ENCODE peak calls at places on chromosome 3, in five cellular contexts. Y, B, F, D and C are unnamed samples.

GRCh38 chr3:126544596-126545281 is 14.0 kb downstream of the C3orf22 start:
- DNase-seq in Y (no peak), B (no peak), F (no peak), D (no peak), C (no peak)

GRCh38 chr3:23480324-23480704 is 277.2 kb downstream of the UBE2E2 start:
- DNase-seq in Y (no peak), B (no peak), F (no peak), D (no peak), C (no peak)

GRCh38 chr3:150697646-150698045 is 6.1 kb downstream of the ERICH6 start:
- DNase-seq in Y (peak; percentile 44), B (peak; percentile 32), F (no peak), D (no peak), C (no peak)

GRCh38 chr3:126126811-126127431 is 43.0 kb upstream of the SLC41A3 start:
- DNase-seq in Y (no peak), B (no peak), F (no peak), D (no peak), C (no peak)

GRCh38 chr3:260911-261310 is 64.3 kb downstream of the CHL1 start:
- DNase-seq in Y (no peak), B (no peak), F (no peak), D (no peak), C (no peak)

GRCh38 chr3:49411968-49412631 is at the start of the genes RHOA and TCTA:
- DNase-seq in Y (peak; percentile 100), B (peak; percentile 100), F (peak; percentile 93), D (peak; percentile 98), C (peak; percentile 100)

GRCh38 chr3:119194237-119195150 is 21.1 kb downstream of the UPK1B start:
- DNase-seq in Y (peak; percentile 67), B (no peak), F (no peak), D (no peak), C (no peak)

GRCh38 chr3:50486219-50486888 is 17.1 kb downstream of the CACNA2D2 start:
- DNase-seq in Y (peak; percentile 17), B (no peak), F (no peak), D (no peak), C (no peak)

GRCh38 chr3:149936812-149937230 is 33.9 kb downstream of the PFN2 start:
- DNase-seq in Y (peak; percentile 62), B (peak; percentile 90), F (peak; percentile 50), D (peak; percentile 35), C (peak; percentile 77)

GRCh38 chr3:151962891-151963290 is 89.4 kb downstream of the SUCNR1 start:
- DNase-seq in Y (no peak), B (no peak), F (no peak), D (no peak), C (no peak)

GRCh38 chr3:172182797-172183196 is 143.4 kb downstream of the FNDC3B start:
- DNase-seq in Y (no peak), B (no peak), F (no peak), D (no peak), C (no peak)

GRCh38 chr3:146256851-146257486 is 6.1 kb upstream of the PLSCR4 start:
- DNase-seq in Y (peak; percentile 68), B (no peak), F (no peak), D (no peak), C (no peak)

GRCh38 chr3:192212335-192212734 is 515.0 kb downstream of the FGF12 start:
- DNase-seq in Y (no peak), B (no peak), F (no peak), D (no peak), C (no peak)

GRCh38 chr3:164393171-164393570 is 685.1 kb downstream of the SI start:
- DNase-seq in Y (no peak), B (no peak), F (no peak), D (no peak), C (no peak)

GRCh38 chr3:151226088-151226563 is 23.1 kb upstream of the GPR171 start:
- DNase-seq in Y (peak; percentile 92), B (peak; percentile 37), F (no peak), D (no peak), C (peak; percentile 93)

GRCh38 chr3:111761309-111761795 is 97.7 kb upstream of the PHLDB2 start:
- DNase-seq in Y (peak; percentile 85), B (no peak), F (no peak), D (no peak), C (peak; percentile 75)

GRCh38 chr3:70716832-70717231 is 404.4 kb upstream of the MDFIC2 start:
- DNase-seq in Y (peak; percentile 48), B (no peak), F (no peak), D (no peak), C (peak; percentile 32)

GRCh38 chr3:29919551-29919950 is 638.7 kb downstream of the RBMS3 start:
- DNase-seq in Y (no peak), B (peak; percentile 22), F (no peak), D (no peak), C (no peak)

GRCh38 chr3:55859305-55859704 is 372.2 kb upstream of the WNT5A start:
- DNase-seq in Y (no peak), B (no peak), F (no peak), D (no peak), C (no peak)

GRCh38 chr3:168540726-168541125 is 445.0 kb upstream of the GOLIM4 start:
- DNase-seq in Y (no peak), B (no peak), F (no peak), D (no peak), C (no peak)

GRCh38 chr3:15246186-15246585 is 40.1 kb downstream of the CAPN7 start:
- DNase-seq in Y (no peak), B (no peak), F (no peak), D (no peak), C (no peak)

GRCh38 chr3:39272191-39272590 is 7.6 kb downstream of the CX3CR1 start:
- DNase-seq in Y (no peak), B (no peak), F (no peak), D (no peak), C (no peak)

DNA sequence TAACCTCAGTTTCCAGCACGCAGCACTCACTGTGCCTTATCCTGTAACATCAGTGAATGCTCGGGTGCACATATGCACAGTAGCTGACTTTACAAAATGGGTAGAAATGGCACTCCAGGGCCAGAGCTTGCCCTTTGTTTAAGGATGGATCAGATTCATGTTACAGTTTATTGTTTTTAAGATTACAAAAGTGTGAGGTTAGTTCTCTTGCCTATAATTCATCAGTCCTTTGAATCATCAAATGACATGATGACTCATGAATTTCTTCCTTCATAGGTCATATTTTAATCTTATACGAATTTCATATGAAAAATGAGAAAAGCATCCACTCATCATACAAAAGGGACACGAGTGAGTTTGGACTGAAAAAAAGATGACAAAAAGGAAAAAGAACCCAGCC is 545.3 kb downstream of the GBE1 start:
- DNase-seq in Y (peak; percentile 48), B (no peak), F (no peak), D (no peak), C (no peak)
- H3K4me2 ChIP-seq in Y (no peak overlapping the region), B (no peak overlapping the region), F (no peak overlapping the region), D (no peak overlapping the region), C (no peak overlapping the region)

GRCh38 chr3:64355473-64355872 is 130.2 kb upstream of the PRICKLE2 start:
- DNase-seq in Y (peak; percentile 67), B (no peak), F (no peak), D (no peak), C (peak; percentile 77)

GRCh38 chr3:64353256-64353655 is 128.0 kb upstream of the PRICKLE2 start:
- DNase-seq in Y (peak; percentile 65), B (no peak), F (no peak), D (no peak), C (peak; percentile 76)

GRCh38 chr3:64352596-64352989 is 127.3 kb upstream of the PRICKLE2 start:
- DNase-seq in Y (no peak), B (no peak), F (no peak), D (no peak), C (peak; percentile 40)

GRCh38 chr3:64354221-64354620 is 129.0 kb upstream of the PRICKLE2 start:
- DNase-seq in Y (peak; percentile 47), B (no peak), F (no peak), D (no peak), C (peak; percentile 52)

DNA sequence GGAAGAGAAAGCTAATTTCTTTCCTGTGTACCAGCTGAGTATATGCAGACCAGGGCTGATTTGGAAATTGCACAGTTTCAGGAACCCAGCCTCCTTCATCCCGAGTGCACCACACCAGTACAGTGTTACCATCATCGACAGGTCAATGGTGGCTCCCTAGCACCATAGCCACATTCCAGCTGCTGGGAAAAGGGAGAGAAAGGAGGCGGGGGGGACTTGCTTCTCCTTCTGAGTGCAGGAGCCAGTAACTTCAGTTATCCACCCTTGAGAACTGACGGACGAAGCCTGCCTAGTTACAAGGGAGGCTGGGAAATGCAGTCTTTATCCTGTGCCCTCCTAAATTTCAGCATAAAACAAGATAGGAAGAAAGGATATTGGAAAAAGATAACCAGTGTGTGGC is 129.7 kb upstream of the PRICKLE2 start:
- DNase-seq in Y (no peak), B (no peak), F (no peak), D (no peak), C (peak; percentile 40)
- H3K4ac ChIP-seq in Y (peak overlapping the region; percentile 70), B (no peak overlapping the region), F (no peak overlapping the region), D (no peak overlapping the region), C (peak overlapping the region; percentile 20)

GRCh38 chr3:128788268-128788869 is 62.4 kb downstream of the RAB7A start:
- DNase-seq in Y (no peak), B (no peak), F (no peak), D (no peak), C (no peak)

GRCh38 chr3:128799650-128800049 is 73.7 kb downstream of the RAB7A start:
- DNase-seq in Y (no peak), B (no peak), F (no peak), D (no peak), C (no peak)

GRCh38 chr3:128794788-128795649 is 69.0 kb downstream of the RAB7A start:
- DNase-seq in Y (peak; percentile 61), B (peak; percentile 83), F (peak; percentile 17), D (peak; percentile 60), C (peak; percentile 75)

GRCh38 chr3:128794067-128794768 is 68.2 kb downstream of the RAB7A start:
- DNase-seq in Y (peak; percentile 86), B (peak; percentile 35), F (no peak), D (no peak), C (peak; percentile 88)
- H3K4me1 ChIP-seq in Y (peaks cover 6% of the 10 kb centered on the region), B (no peaks in the 10 kb centered on the region), F (no peaks in the 10 kb centered on the region), D (no peaks in the 10 kb centered on the region), C (peaks cover 1% of the 10 kb centered on the region)

GRCh38 chr3:54519493-54519892 is 397.1 kb downstream of the CACNA2D3 start:
- DNase-seq in Y (no peak), B (no peak), F (no peak), D (no peak), C (no peak)

GRCh38 chr3:54517424-54517823 is 395.1 kb downstream of the CACNA2D3 start:
- DNase-seq in Y (no peak), B (no peak), F (no peak), D (no peak), C (no peak)

GRCh38 chr3:54515439-54516213 is 393.3 kb downstream of the CACNA2D3 start:
- DNase-seq in Y (no peak), B (no peak), F (no peak), D (no peak), C (no peak)

GRCh38 chr3:54520060-54520459 is 397.7 kb downstream of the CACNA2D3 start:
- DNase-seq in Y (no peak), B (no peak), F (no peak), D (no peak), C (no peak)

DNA sequence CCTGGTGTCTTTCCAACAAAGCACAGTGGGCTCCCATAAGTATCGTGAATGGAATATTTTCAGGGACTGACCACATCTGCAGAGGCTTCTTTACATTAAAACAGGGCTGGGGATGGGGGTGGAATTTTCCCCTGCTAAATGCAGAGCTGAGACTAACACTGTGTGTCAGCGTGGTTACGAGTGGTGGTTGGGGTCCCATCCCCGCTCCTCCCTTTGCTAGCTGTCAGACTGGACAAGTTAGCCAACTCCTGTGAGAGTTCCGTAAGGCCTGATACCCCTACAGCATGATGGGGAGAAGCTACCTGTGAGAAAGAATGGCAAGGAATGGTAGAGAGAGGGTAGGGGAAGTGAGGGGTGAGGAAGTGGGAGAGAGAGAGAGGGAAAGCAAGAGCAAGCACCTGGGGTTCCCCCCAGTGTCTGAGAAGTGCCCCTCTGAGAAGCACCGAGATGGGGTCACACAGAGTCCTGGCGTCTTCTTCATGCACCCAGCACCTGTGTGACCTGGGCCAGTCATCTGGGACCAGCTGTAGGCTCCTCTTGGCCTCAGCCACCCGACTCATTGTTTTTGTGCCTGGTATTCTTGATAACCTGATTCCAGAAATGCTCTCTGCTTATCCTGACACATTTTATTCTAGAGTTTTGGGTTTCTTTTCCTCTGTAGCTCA is 395.8 kb downstream of the CACNA2D3 start:
- DNase-seq in Y (no peak), B (no peak), F (no peak), D (no peak), C (no peak)
- H3K4me2 ChIP-seq in Y (no peak overlapping the region), B (no peak overlapping the region), F (no peak overlapping the region), D (no peak overlapping the region), C (no peak overlapping the region)